ENCODE peak calls at places on chromosomes 4 and X, in nine cellular contexts. One of them, this sample, is unnamed.

GRCh38 chr4:148196168-148196567 is 246.0 kb downstream of the NR3C2 start:
- DNase-seq in choroid plexus epithelial cell: no peak
- DNase-seq in fibroblast of the conjunctiva: no peak
- DNase-seq in GM23338: no peak
- DNase-seq in bronchial epithelial cell: no peak
- DNase-seq in Calu3: no peak
- DNase-seq in omental fat pad: no peak
- DNase-seq in hepatic stellate cell: no peak
- DNase-seq in WTC11: no peak
- DNase-seq in this sample: no peak

GRCh38 chr4:3037957-3038451 is 36.3 kb downstream of the HTT-AS start:
- DNase-seq in Calu3: no peak
- DNase-seq in fibroblast of the conjunctiva: no peak
- DNase-seq in GM23338: no peak
- DNase-seq in bronchial epithelial cell: no peak
- DNase-seq in omental fat pad: no peak
- DNase-seq in hepatic stellate cell: peak; percentile 55
- DNase-seq in WTC11: no peak
- DNase-seq in choroid plexus epithelial cell: no peak
- DNase-seq in this sample: no peak

GRCh38 chr4:2413821-2414610 is 4.4 kb downstream of the ZFYVE28 start:
- DNase-seq in omental fat pad: no peak
- DNase-seq in choroid plexus epithelial cell: no peak
- DNase-seq in bronchial epithelial cell: peak; percentile 37
- DNase-seq in GM23338: peak; percentile 63
- DNase-seq in WTC11: peak; percentile 55
- DNase-seq in hepatic stellate cell: no peak
- DNase-seq in Calu3: no peak
- DNase-seq in fibroblast of the conjunctiva: no peak
- DNase-seq in this sample: no peak

GRCh38 chrX:26788402-26788998 is 572.5 kb downstream of the MAGEB5 start:
- DNase-seq in omental fat pad: no peak
- DNase-seq in fibroblast of the conjunctiva: no peak
- DNase-seq in Calu3: no peak
- DNase-seq in GM23338: no peak
- DNase-seq in bronchial epithelial cell: peak; percentile 0
- DNase-seq in WTC11: no peak
- DNase-seq in hepatic stellate cell: no peak
- DNase-seq in choroid plexus epithelial cell: peak; percentile 8
- DNase-seq in this sample: no peak

GRCh38 chr4:25915359-25915716 is 1.3 kb downstream of the SMIM20 start:
- DNase-seq in GM23338: no peak
- DNase-seq in hepatic stellate cell: peak; percentile 41
- DNase-seq in WTC11: no peak
- DNase-seq in Calu3: no peak
- DNase-seq in choroid plexus epithelial cell: peak; percentile 30
- DNase-seq in fibroblast of the conjunctiva: no peak
- DNase-seq in bronchial epithelial cell: no peak
- DNase-seq in omental fat pad: no peak
- DNase-seq in this sample: no peak

GRCh38 chr4:478373-478772 is 20.6 kb downstream of the ZNF721 start:
- DNase-seq in hepatic stellate cell: no peak
- DNase-seq in omental fat pad: no peak
- DNase-seq in choroid plexus epithelial cell: peak; percentile 55
- DNase-seq in GM23338: no peak
- DNase-seq in fibroblast of the conjunctiva: no peak
- DNase-seq in bronchial epithelial cell: peak; percentile 49
- DNase-seq in Calu3: no peak
- DNase-seq in WTC11: no peak
- DNase-seq in this sample: peak; percentile 44

GRCh38 chrX:19097553-19097952 is 24.7 kb downstream of the ADGRG2 start:
- DNase-seq in hepatic stellate cell: no peak
- DNase-seq in bronchial epithelial cell: no peak
- DNase-seq in GM23338: peak; percentile 13
- DNase-seq in Calu3: no peak
- DNase-seq in choroid plexus epithelial cell: no peak
- DNase-seq in omental fat pad: no peak
- DNase-seq in fibroblast of the conjunctiva: no peak
- DNase-seq in WTC11: peak; percentile 11
- DNase-seq in this sample: no peak

GRCh38 chr4:155085843-155086530 is 122.4 kb upstream of the NPY2R start:
- DNase-seq in Calu3: no peak
- DNase-seq in hepatic stellate cell: no peak
- DNase-seq in choroid plexus epithelial cell: peak; percentile 41
- DNase-seq in fibroblast of the conjunctiva: peak; percentile 14
- DNase-seq in GM23338: no peak
- DNase-seq in WTC11: no peak
- DNase-seq in bronchial epithelial cell: peak; percentile 41
- DNase-seq in omental fat pad: no peak
- DNase-seq in this sample: peak; percentile 3

GRCh38 chr4:92129408-92129994 is 174.3 kb upstream of the GRID2 start:
- DNase-seq in choroid plexus epithelial cell: no peak
- DNase-seq in GM23338: no peak
- DNase-seq in Calu3: no peak
- DNase-seq in WTC11: no peak
- DNase-seq in hepatic stellate cell: no peak
- DNase-seq in omental fat pad: no peak
- DNase-seq in bronchial epithelial cell: no peak
- DNase-seq in fibroblast of the conjunctiva: no peak
- DNase-seq in this sample: no peak

GRCh38 chr4:102778720-102779119 is 18.0 kb upstream of the MANBA start:
- DNase-seq in WTC11: no peak
- DNase-seq in bronchial epithelial cell: peak; percentile 51
- DNase-seq in fibroblast of the conjunctiva: no peak
- DNase-seq in omental fat pad: no peak
- DNase-seq in hepatic stellate cell: no peak
- DNase-seq in GM23338: no peak
- DNase-seq in Calu3: peak; percentile 56
- DNase-seq in choroid plexus epithelial cell: no peak
- DNase-seq in this sample: no peak

GRCh38 chr4:46933686-46934085 is 24.6 kb upstream of the COX7B2 start:
- DNase-seq in fibroblast of the conjunctiva: no peak
- DNase-seq in GM23338: no peak
- DNase-seq in bronchial epithelial cell: peak; percentile 70
- DNase-seq in WTC11: no peak
- DNase-seq in hepatic stellate cell: no peak
- DNase-seq in Calu3: no peak
- DNase-seq in choroid plexus epithelial cell: no peak
- DNase-seq in omental fat pad: no peak
- DNase-seq in this sample: no peak

GRCh38 chr4:106238819-106239420 is 77.1 kb downstream of the TBCK start:
- DNase-seq in fibroblast of the conjunctiva: peak; percentile 21
- DNase-seq in omental fat pad: no peak
- DNase-seq in GM23338: peak; percentile 80
- DNase-seq in choroid plexus epithelial cell: peak; percentile 71
- DNase-seq in Calu3: peak; percentile 40
- DNase-seq in hepatic stellate cell: peak; percentile 9
- DNase-seq in WTC11: peak; percentile 22
- DNase-seq in bronchial epithelial cell: peak; percentile 59
- DNase-seq in this sample: peak; percentile 34

GRCh38 chr4:151744614-151745013 is 16.2 kb downstream of the GATB start:
- DNase-seq in hepatic stellate cell: peak; percentile 73
- DNase-seq in fibroblast of the conjunctiva: peak; percentile 23
- DNase-seq in WTC11: no peak
- DNase-seq in bronchial epithelial cell: peak; percentile 100
- DNase-seq in omental fat pad: no peak
- DNase-seq in Calu3: peak; percentile 8
- DNase-seq in choroid plexus epithelial cell: peak; percentile 96
- DNase-seq in GM23338: peak; percentile 18
- DNase-seq in this sample: peak; percentile 97

GRCh38 chr4:71151054-71151453 is 157.6 kb downstream of the DCK start:
- DNase-seq in hepatic stellate cell: no peak
- DNase-seq in fibroblast of the conjunctiva: no peak
- DNase-seq in GM23338: no peak
- DNase-seq in choroid plexus epithelial cell: no peak
- DNase-seq in omental fat pad: no peak
- DNase-seq in WTC11: no peak
- DNase-seq in Calu3: no peak
- DNase-seq in bronchial epithelial cell: peak; percentile 48
- DNase-seq in this sample: peak; percentile 19

GRCh38 chrX:47854474-47854873 is 17.8 kb downstream of the ZNF81 start:
- DNase-seq in choroid plexus epithelial cell: peak; percentile 55
- DNase-seq in omental fat pad: no peak
- DNase-seq in hepatic stellate cell: no peak
- DNase-seq in fibroblast of the conjunctiva: no peak
- DNase-seq in WTC11: peak; percentile 29
- DNase-seq in GM23338: peak; percentile 31
- DNase-seq in Calu3: peak; percentile 26
- DNase-seq in bronchial epithelial cell: no peak
- DNase-seq in this sample: peak; percentile 13

GRCh38 chr4:43757147-43757546 is 691.5 kb downstream of the KCTD8 start:
- DNase-seq in hepatic stellate cell: no peak
- DNase-seq in bronchial epithelial cell: peak; percentile 76
- DNase-seq in choroid plexus epithelial cell: peak; percentile 2
- DNase-seq in WTC11: no peak
- DNase-seq in GM23338: peak; percentile 18
- DNase-seq in omental fat pad: no peak
- DNase-seq in Calu3: no peak
- DNase-seq in fibroblast of the conjunctiva: no peak
- DNase-seq in this sample: no peak

GRCh38 chr4:153223935-153224334 is 19.7 kb downstream of the TRIM2 start:
- DNase-seq in omental fat pad: no peak
- DNase-seq in fibroblast of the conjunctiva: no peak
- DNase-seq in bronchial epithelial cell: peak; percentile 66
- DNase-seq in choroid plexus epithelial cell: no peak
- DNase-seq in Calu3: no peak
- DNase-seq in hepatic stellate cell: no peak
- DNase-seq in GM23338: no peak
- DNase-seq in WTC11: no peak
- DNase-seq in this sample: peak; percentile 46

GRCh38 chr4:37685726-37686372 is 327 bp downstream of the RELL1 start:
- DNase-seq in bronchial epithelial cell: no peak
- DNase-seq in GM23338: peak; percentile 63
- DNase-seq in hepatic stellate cell: peak; percentile 59
- DNase-seq in choroid plexus epithelial cell: peak; percentile 30
- DNase-seq in Calu3: no peak
- DNase-seq in WTC11: peak; percentile 41
- DNase-seq in fibroblast of the conjunctiva: no peak
- DNase-seq in omental fat pad: no peak
- DNase-seq in this sample: peak; percentile 22

GRCh38 chr4:19748911-19749473 is 502.7 kb upstream of the SLIT2 start:
- DNase-seq in choroid plexus epithelial cell: no peak
- DNase-seq in omental fat pad: no peak
- DNase-seq in fibroblast of the conjunctiva: peak; percentile 14
- DNase-seq in GM23338: no peak
- DNase-seq in Calu3: no peak
- DNase-seq in hepatic stellate cell: no peak
- DNase-seq in WTC11: no peak
- DNase-seq in bronchial epithelial cell: no peak
- DNase-seq in this sample: peak; percentile 5

GRCh38 chr4:41687971-41688370 is 60.6 kb downstream of the PHOX2B start:
- DNase-seq in WTC11: no peak
- DNase-seq in bronchial epithelial cell: no peak
- DNase-seq in hepatic stellate cell: no peak
- DNase-seq in GM23338: no peak
- DNase-seq in choroid plexus epithelial cell: no peak
- DNase-seq in fibroblast of the conjunctiva: no peak
- DNase-seq in omental fat pad: no peak
- DNase-seq in Calu3: no peak
- DNase-seq in this sample: no peak

GRCh38 chr4:26786916-26787315 is 73.7 kb upstream of the STIM2 start:
- DNase-seq in omental fat pad: no peak
- DNase-seq in hepatic stellate cell: no peak
- DNase-seq in WTC11: no peak
- DNase-seq in bronchial epithelial cell: no peak
- DNase-seq in choroid plexus epithelial cell: no peak
- DNase-seq in fibroblast of the conjunctiva: no peak
- DNase-seq in Calu3: no peak
- DNase-seq in GM23338: no peak
- DNase-seq in this sample: no peak

GRCh38 chr4:156677136-156677535 is 294.5 kb downstream of the PDGFC start:
- DNase-seq in GM23338: peak; percentile 80
- DNase-seq in omental fat pad: no peak
- DNase-seq in hepatic stellate cell: no peak
- DNase-seq in fibroblast of the conjunctiva: no peak
- DNase-seq in Calu3: peak; percentile 42
- DNase-seq in WTC11: peak; percentile 17
- DNase-seq in choroid plexus epithelial cell: peak; percentile 71
- DNase-seq in bronchial epithelial cell: peak; percentile 33
- DNase-seq in this sample: no peak

GRCh38 chr4:40321671-40322131 is 13.4 kb upstream of the CHRNA9 start:
- DNase-seq in choroid plexus epithelial cell: peak; percentile 70
- DNase-seq in bronchial epithelial cell: peak; percentile 53
- DNase-seq in GM23338: no peak
- DNase-seq in WTC11: no peak
- DNase-seq in fibroblast of the conjunctiva: peak; percentile 53
- DNase-seq in hepatic stellate cell: peak; percentile 11
- DNase-seq in Calu3: no peak
- DNase-seq in omental fat pad: no peak
- DNase-seq in this sample: peak; percentile 79

GRCh38 chr4:126807132-126807531 is 825.6 kb upstream of the INTU start:
- DNase-seq in omental fat pad: no peak
- DNase-seq in bronchial epithelial cell: peak; percentile 46
- DNase-seq in WTC11: no peak
- DNase-seq in GM23338: no peak
- DNase-seq in hepatic stellate cell: no peak
- DNase-seq in choroid plexus epithelial cell: no peak
- DNase-seq in Calu3: no peak
- DNase-seq in fibroblast of the conjunctiva: no peak
- DNase-seq in this sample: peak; percentile 4

GRCh38 chr4:41205854-41206460 is 8.4 kb downstream of the APBB2 start:
- DNase-seq in Calu3: no peak
- DNase-seq in choroid plexus epithelial cell: no peak
- DNase-seq in GM23338: no peak
- DNase-seq in fibroblast of the conjunctiva: no peak
- DNase-seq in WTC11: no peak
- DNase-seq in omental fat pad: no peak
- DNase-seq in bronchial epithelial cell: no peak
- DNase-seq in hepatic stellate cell: no peak
- DNase-seq in this sample: peak; percentile 29

GRCh38 chr4:2080429-2081300 is 21.5 kb downstream of the NAT8L start:
- DNase-seq in omental fat pad: no peak
- DNase-seq in hepatic stellate cell: no peak
- DNase-seq in Calu3: no peak
- DNase-seq in bronchial epithelial cell: no peak
- DNase-seq in fibroblast of the conjunctiva: no peak
- DNase-seq in GM23338: no peak
- DNase-seq in choroid plexus epithelial cell: no peak
- DNase-seq in WTC11: no peak
- DNase-seq in this sample: no peak

GRCh38 chr4:137678796-137679195 is 146.5 kb upstream of the PCDH18 start:
- DNase-seq in GM23338: no peak
- DNase-seq in bronchial epithelial cell: peak; percentile 43
- DNase-seq in fibroblast of the conjunctiva: no peak
- DNase-seq in choroid plexus epithelial cell: peak; percentile 39
- DNase-seq in Calu3: no peak
- DNase-seq in hepatic stellate cell: no peak
- DNase-seq in omental fat pad: no peak
- DNase-seq in WTC11: no peak
- DNase-seq in this sample: peak; percentile 81

GRCh38 chr4:138056541-138056940 is 185.6 kb downstream of the SLC7A11 start:
- DNase-seq in Calu3: no peak
- DNase-seq in omental fat pad: no peak
- DNase-seq in GM23338: no peak
- DNase-seq in choroid plexus epithelial cell: no peak
- DNase-seq in fibroblast of the conjunctiva: no peak
- DNase-seq in bronchial epithelial cell: peak; percentile 57
- DNase-seq in WTC11: no peak
- DNase-seq in hepatic stellate cell: no peak
- DNase-seq in this sample: no peak

GRCh38 chrX:125203737-125204578 is 115.7 kb upstream of the TEX13C start:
- DNase-seq in WTC11: peak; percentile 46
- DNase-seq in bronchial epithelial cell: peak; percentile 8
- DNase-seq in Calu3: no peak
- DNase-seq in hepatic stellate cell: no peak
- DNase-seq in fibroblast of the conjunctiva: no peak
- DNase-seq in choroid plexus epithelial cell: peak; percentile 1
- DNase-seq in GM23338: peak; percentile 59
- DNase-seq in omental fat pad: no peak
- DNase-seq in this sample: no peak

GRCh38 chr4:67288964-67289363 is 256.3 kb downstream of the CENPC start:
- DNase-seq in fibroblast of the conjunctiva: no peak
- DNase-seq in choroid plexus epithelial cell: peak; percentile 2
- DNase-seq in hepatic stellate cell: no peak
- DNase-seq in bronchial epithelial cell: peak; percentile 3
- DNase-seq in GM23338: peak; percentile 63
- DNase-seq in WTC11: peak; percentile 73
- DNase-seq in Calu3: peak; percentile 7
- DNase-seq in omental fat pad: no peak
- DNase-seq in this sample: no peak

GRCh38 chr4:59553739-59554126 is 1646.4 kb upstream of the ADGRL3 start:
- DNase-seq in Calu3: no peak
- DNase-seq in GM23338: no peak
- DNase-seq in hepatic stellate cell: peak; percentile 13
- DNase-seq in WTC11: no peak
- DNase-seq in choroid plexus epithelial cell: peak; percentile 74
- DNase-seq in fibroblast of the conjunctiva: peak; percentile 6
- DNase-seq in omental fat pad: no peak
- DNase-seq in bronchial epithelial cell: peak; percentile 46
- DNase-seq in this sample: no peak

This sample was measured in IMR-90.